ENCODE peak calls at places on chromosomes 7 and 10, in four cellular contexts. W is naive thymus-derived CD4-positive, alpha-beta T cell; H is Karpas-422; O is iris pigment epithelial cell. I is an unnamed sample.

GRCh38 chr10:5988336-5988920 is 11.1 kb upstream of the IL15RA start:
- DNase-seq in W (no peak), H (no peak), O (no peak), I (no peak)

GRCh38 chr10:102419561-102420442 is 834 bp upstream of the FBXL15 start:
- DNase-seq in W (peak; percentile 53), H (peak; percentile 81), O (no peak), I (peak; percentile 72)

GRCh38 chr10:70272925-70273316 is 10.9 kb downstream of the NPFFR1 start:
- DNase-seq in W (no peak), H (peak; percentile 88), O (peak; percentile 39), I (no peak)

GRCh38 chr7:147879116-147879750 is 711.3 kb upstream of the C7orf33 start:
- DNase-seq in W (no peak), H (no peak), O (no peak), I (no peak)

GRCh38 chr7:149771199-149771636 is 2.2 kb downstream of the ZNF467 start:
- DNase-seq in W (no peak), H (no peak), O (no peak), I (no peak)

GRCh38 chr7:128135275-128136214 is 104.3 kb upstream of the LRRC4 start:
- DNase-seq in W (peak; percentile 44), H (peak; percentile 83), O (peak; percentile 54), I (peak; percentile 69)

GRCh38 chr10:123621910-123622309 is 44.2 kb upstream of the GPR26 start:
- DNase-seq in W (no peak), H (no peak), O (no peak), I (no peak)

GRCh38 chr10:31635415-31636065 is 293.1 kb downstream of the ARHGAP12 start:
- DNase-seq in W (no peak), H (no peak), O (peak; percentile 42), I (no peak)

GRCh38 chr7:4631664-4632171 is 50.4 kb upstream of the FOXK1 start:
- DNase-seq in W (no peak), H (no peak), O (peak; percentile 95), I (no peak)

GRCh38 chr7:157211710-157212109 is 73.0 kb downstream of the UBE3C start:
- DNase-seq in W (no peak), H (no peak), O (peak; percentile 72), I (no peak)

GRCh38 chr10:119272736-119273135 is 65.4 kb downstream of the GRK5 start:
- DNase-seq in W (no peak), H (no peak), O (no peak), I (no peak)

GRCh38 chr7:121020243-121020642 is 31.7 kb downstream of the CPED1 start:
- DNase-seq in W (no peak), H (no peak), O (peak; percentile 77), I (no peak)

GRCh38 chr10:124612611-124613498 is 131.3 kb downstream of the FAM53B start:
- DNase-seq in W (no peak), H (peak; percentile 94), O (peak; percentile 76), I (no peak)

GRCh38 chr10:3735175-3735574 is 49.8 kb downstream of the KLF6 start:
- DNase-seq in W (no peak), H (peak; percentile 41), O (no peak), I (no peak)

GRCh38 chr7:91034459-91035368 is 229.5 kb upstream of the FZD1 start:
- DNase-seq in W (no peak), H (peak; percentile 91), O (peak; percentile 53), I (no peak)

GRCh38 chr7:36283711-36284130 is 105.9 kb upstream of the ANLN start:
- DNase-seq in W (no peak), H (peak; percentile 97), O (no peak), I (no peak)

GRCh38 chr10:132389631-132390454 is 7.2 kb upstream of the PWWP2B start:
- DNase-seq in W (no peak), H (no peak), O (no peak), I (no peak)

GRCh38 chr10:34638405-34639054 is 176.6 kb downstream of the PARD3 start:
- DNase-seq in W (peak; percentile 20), H (peak; percentile 83), O (peak; percentile 88), I (peak; percentile 52)

GRCh38 chr7:142385528-142386340 is 127.9 kb upstream of the PRSS58 start:
- DNase-seq in W (no peak), H (peak; percentile 77), O (peak; percentile 79), I (no peak)

GRCh38 chr7:33904680-33905388 is 505 bp upstream of the BMPER start:
- DNase-seq in W (no peak), H (no peak), O (peak; percentile 58), I (no peak)

GRCh38 chr10:13673165-13673564 is 86.4 kb downstream of the PRPF18 start:
- DNase-seq in W (no peak), H (no peak), O (no peak), I (no peak)

GRCh38 chr10:103572597-103573321 is 79.3 kb downstream of the NEURL1 start:
- DNase-seq in W (no peak), H (no peak), O (no peak), I (no peak)

GRCh38 chr7:41731486-41732278 is 28.8 kb upstream of the INHBA start:
- DNase-seq in W (no peak), H (no peak), O (no peak), I (no peak)

GRCh38 chr7:69782917-69783684 is 184.8 kb downstream of the AUTS2 start:
- DNase-seq in W (no peak), H (peak; percentile 45), O (no peak), I (no peak)

GRCh38 chr7:151696738-151697514 is 177.2 kb upstream of the RHEB start:
- DNase-seq in W (no peak), H (no peak), O (no peak), I (no peak)

GRCh38 chr10:33498354-33498753 is 163.9 kb upstream of the NRP1 start:
- DNase-seq in W (no peak), H (no peak), O (no peak), I (no peak)

GRCh38 chr7:47600199-47601118 is 18.5 kb upstream of the TNS3 start:
- DNase-seq in W (no peak), H (peak; percentile 71), O (peak; percentile 92), I (no peak)

GRCh38 chr10:49140306-49141175 is 6.7 kb upstream of the FAM170B start:
- DNase-seq in W (no peak), H (no peak), O (no peak), I (no peak)

GRCh38 chr7:37947840-37948198 is 27.4 kb downstream of the EPDR1 start:
- DNase-seq in W (no peak), H (no peak), O (no peak), I (no peak)

GRCh38 chr7:37831214-37831613 is 17.2 kb upstream of the NME8 start:
- DNase-seq in W (no peak), H (no peak), O (no peak), I (no peak)

GRCh38 chr10:103451871-103452713 is at the start of gene CALHM2:
- DNase-seq in W (peak; percentile 24), H (no peak), O (peak; percentile 57), I (peak; percentile 41)

GRCh38 chr10:51895209-51895608 is 195.8 kb upstream of the CSTF2T start:
- DNase-seq in W (no peak), H (no peak), O (peak; percentile 44), I (no peak)

GRCh38 chr10:52883996-52884871 is 111.7 kb upstream of the MBL2 start:
- DNase-seq in W (no peak), H (peak; percentile 82), O (peak; percentile 59), I (no peak)

GRCh38 chr7:7746419-7746818 is 28.0 kb upstream of the RPA3 start:
- DNase-seq in W (no peak), H (no peak), O (no peak), I (no peak)

GRCh38 chr10:24617771-24618396 is 105.8 kb downstream of the ARHGAP21 start:
- DNase-seq in W (peak; percentile 28), H (peak; percentile 63), O (peak; percentile 44), I (peak; percentile 21)

GRCh38 chr10:131683281-131683861 is 217.4 kb upstream of the PPP2R2D start:
- DNase-seq in W (no peak), H (no peak), O (no peak), I (no peak)